ENCODE peak calls at places on chromosomes 16 and 17, in four cellular contexts. P is psoas muscle, H is SW 1271, C is RCC 7860. U is an unnamed sample.

GRCh38 chr16:11034005-11034404 is 89.6 kb downstream of the CLEC16A start:
- DNase-seq in P (no peak), H (no peak), C (no peak), U (no peak)

GRCh38 chr16:54602666-54603065 is 316.1 kb upstream of the IRX3 start:
- DNase-seq in P (no peak), H (no peak), C (no peak), U (no peak)

GRCh38 chr17:59620518-59621259 is 994 bp downstream of the CLTC start:
- DNase-seq in P (no peak), H (no peak), C (peak; percentile 42), U (peak; percentile 40)

GRCh38 chr16:35639233-35640205 is 2180.1 kb downstream of the TP53TG3F start:
- DNase-seq in P (no peak), H (no peak), C (no peak), U (no peak)

GRCh38 chr17:76709077-76709950 is 1.5 kb downstream of the MXRA7 start:
- DNase-seq in P (peak; percentile 92), H (no peak), C (peak; percentile 94), U (no peak)

GRCh38 chr16:1918312-1918889 is at the start of gene HS3ST6:
- DNase-seq in P (no peak), H (no peak), C (no peak), U (no peak)

GRCh38 chr17:64622931-64623654 is 39.0 kb downstream of the SMURF2 start:
- DNase-seq in P (no peak), H (peak; percentile 78), C (peak; percentile 68), U (no peak)

GRCh38 chr16:19710991-19711545 is 7.0 kb downstream of the KNOP1 start:
- DNase-seq in P (no peak), H (no peak), C (no peak), U (no peak)

GRCh38 chr16:2033057-2033911 is 6.6 kb downstream of the NHERF2 start:
- DNase-seq in P (no peak), H (no peak), C (peak; percentile 3), U (no peak)

GRCh38 chr17:74690409-74690825 is 22.3 kb downstream of the CD300LF start:
- DNase-seq in P (no peak), H (no peak), C (no peak), U (no peak)

GRCh38 chr17:48997827-48998556 is 807 bp downstream of the IGF2BP1 start:
- DNase-seq in P (no peak), H (no peak), C (no peak), U (no peak)

GRCh38 chr17:3879181-3879580 is 13.7 kb downstream of the CAMKK1 start:
- DNase-seq in P (no peak), H (no peak), C (peak; percentile 4), U (no peak)

GRCh38 chr17:31564883-31565297 is 173.4 kb downstream of the RAB11FIP4 start:
- DNase-seq in P (no peak), H (no peak), C (peak; percentile 80), U (no peak)

GRCh38 chr16:23557779-23558330 is 328 bp downstream of the UBFD1 start:
- DNase-seq in P (no peak), H (no peak), C (no peak), U (no peak)

GRCh38 chr16:11683140-11683539 is 14.9 kb downstream of the SNN start:
- DNase-seq in P (no peak), H (no peak), C (no peak), U (no peak)

GRCh38 chr17:19313746-19314651 is 48.5 kb downstream of the B9D1 start:
- DNase-seq in P (no peak), H (no peak), C (no peak), U (no peak)

GRCh38 chr16:25109643-25110042 is 1.9 kb upstream of the LCMT1 start:
- DNase-seq in P (peak; percentile 76), H (peak; percentile 53), C (peak; percentile 85), U (no peak)

GRCh38 chr17:73938706-73939105 is 264.8 kb upstream of the RPL38 start:
- DNase-seq in P (no peak), H (no peak), C (no peak), U (no peak)

GRCh38 chr17:67156269-67157199 is 88.5 kb downstream of the HELZ start:
- DNase-seq in P (no peak), H (no peak), C (peak; percentile 84), U (peak; percentile 1)

GRCh38 chr17:72439893-72440502 is 319.2 kb downstream of the SOX9 start:
- DNase-seq in P (no peak), H (no peak), C (no peak), U (no peak)

GRCh38 chr17:75695141-75695829 is 26.0 kb upstream of the ITGB4 start:
- DNase-seq in P (no peak), H (no peak), C (no peak), U (no peak)

GRCh38 chr16:84507011-84507982 is 2.8 kb upstream of the MEAK7 start:
- DNase-seq in P (peak; percentile 43), H (no peak), C (no peak), U (no peak)

GRCh38 chr17:6021011-6021400 is 49.2 kb upstream of the WSCD1 start:
- DNase-seq in P (no peak), H (no peak), C (no peak), U (no peak)

GRCh38 chr17:79984877-79985276 is 50.8 kb downstream of the TBC1D16 start:
- DNase-seq in P (peak; percentile 44), H (no peak), C (no peak), U (no peak)

GRCh38 chr17:2980904-2981246 is 82.5 kb downstream of the OR1D5 start:
- DNase-seq in P (no peak), H (no peak), C (no peak), U (no peak)

U was measured in activated T-helper 9 cell treated with anti-CD3 and anti-CD28 coated beads, Interleukin-2, amount 50 U/mL, for 16 hours.